ENCODE peak calls at places on chromosomes 6 and 20, in four cellular contexts. W, T, Z and V are unnamed samples. For H3K9me3, the result is how much of the 10 kb centered on the place peaks cover.

GRCh38 chr6:167764215-167764614 is 62.5 kb upstream of the AFDN start:
- DNase-seq in W (no peak), T (no peak), Z (no peak), V (no peak)

GRCh38 chr6:167235005-167235404 is 56.1 kb upstream of the UNC93A start:
- DNase-seq in W (no peak), T (no peak), Z (no peak), V (no peak)

GRCh38 chr20:64102647-64103354 is 4.6 kb downstream of the NPBWR2 start:
- DNase-seq in W (peak), T (peak), Z (peak), V (no peak)

GRCh38 chr20:31573555-31574295 is 31.4 kb upstream of the ID1 start:
- DNase-seq in W (no peak), T (no peak), Z (no peak), V (no peak)

GRCh38 chr6:20172842-20173456 is 39.3 kb downstream of the MBOAT1 start:
- DNase-seq in W (no peak), T (no peak), Z (no peak), V (no peak)

GRCh38 chr6:73180718-73181619 is 44.3 kb downstream of the KHDC1L start:
- DNase-seq in W (no peak), T (peak), Z (no peak), V (peak)

GRCh38 chr20:40945754-40946451 is 82.7 kb upstream of the TOP1 start:
- DNase-seq in W (no peak), T (peak), Z (peak), V (peak)

GRCh38 chr20:12133553-12133952 is 215.9 kb downstream of the BTBD3 start:
- DNase-seq in W (no peak), T (no peak), Z (no peak), V (no peak)

GRCh38 chr20:1434571-1435336 is 31.9 kb downstream of the NSFL1C start:
- DNase-seq in W (no peak), T (no peak), Z (peak), V (peak)

GRCh38 chr6:75532521-75532920 is 38.9 kb upstream of the FILIP1 start:
- DNase-seq in W (no peak), T (no peak), Z (no peak), V (no peak)

GRCh38 chr6:67287566-67287965 is 1347.5 kb upstream of the ADGRB3 start:
- DNase-seq in W (no peak), T (no peak), Z (no peak), V (no peak)

GRCh38 chr20:6765469-6766058 is 1.9 kb upstream of the BMP2 start:
- DNase-seq in W (no peak), T (no peak), Z (no peak), V (no peak)

GRCh38 chr6:161138545-161139303 is 135.1 kb downstream of the AGPAT4 start:
- DNase-seq in W (no peak), T (no peak), Z (no peak), V (no peak)

GRCh38 chr20:57071283-57071701 is 195.1 kb downstream of the BMP7 start:
- DNase-seq in W (no peak), T (no peak), Z (no peak), V (no peak)

GRCh38 chr6:33689879-33690278 is 21.6 kb downstream of the UQCC2 start:
- DNase-seq in W (no peak), T (no peak), Z (no peak), V (no peak)

GRCh38 chr6:50823130-50823920 is 4.7 kb downstream of the TFAP2B start:
- DNase-seq in W (no peak), T (peak), Z (no peak), V (no peak)

GRCh38 chr6:21886601-21887091 is 293.1 kb downstream of the SOX4 start:
- DNase-seq in W (no peak), T (no peak), Z (no peak), V (peak)

GRCh38 chr6:21883528-21883927 is 290.0 kb downstream of the SOX4 start:
- DNase-seq in W (no peak), T (no peak), Z (no peak), V (no peak)

GRCh38 chr6:21883929-21884328 is 290.4 kb downstream of the SOX4 start:
- DNase-seq in W (no peak), T (no peak), Z (no peak), V (no peak)

GRCh38 chr6:21885532-21886089 is 292.1 kb downstream of the SOX4 start:
- DNase-seq in W (no peak), T (peak), Z (peak), V (peak)

DNA sequence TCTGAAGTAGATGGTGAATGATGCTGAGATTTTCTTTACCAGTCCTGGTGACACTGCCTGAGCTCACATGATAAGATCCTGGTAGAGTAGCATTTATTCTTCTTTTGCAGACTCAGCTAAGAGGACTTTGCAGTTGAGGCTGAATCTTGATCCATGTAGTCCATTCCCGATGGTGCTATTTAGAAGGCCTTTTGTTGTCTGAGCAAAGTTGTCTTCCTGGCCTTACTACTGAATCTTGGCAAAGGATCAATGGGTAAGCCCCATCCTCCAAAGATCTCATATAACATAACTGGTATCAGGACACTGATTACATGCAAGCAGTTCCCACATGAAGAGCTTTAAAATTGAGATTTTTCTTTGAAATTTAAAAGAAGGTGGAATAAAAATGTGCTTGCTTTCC is 291.6 kb downstream of the SOX4 start:
- DNase-seq in W (no peak), T (no peak), Z (no peak), V (no peak)
- H3K9me3 ChIP-seq in W (under half), T (under half), Z (under half), V (under half)

GRCh38 chr6:3847521-3847920 is 1.7 kb upstream of the FAM50B start:
- DNase-seq in W (no peak), T (no peak), Z (no peak), V (no peak)

GRCh38 chr6:3849681-3850450 is 693 bp downstream of the FAM50B start:
- DNase-seq in W (peak), T (peak), Z (peak), V (no peak)

GRCh38 chr6:3848925-3849605 is at the start of gene FAM50B:
- DNase-seq in W (peak), T (peak), Z (peak), V (no peak)

GRCh38 chr6:3850451-3851203 is 1.5 kb downstream of the FAM50B start:
- DNase-seq in W (no peak), T (peak), Z (no peak), V (no peak)

GRCh38 chr6:3848380-3848779 is 793 bp upstream of the FAM50B start:
- DNase-seq in W (no peak), T (no peak), Z (no peak), V (no peak)
- H3K4me3 ChIP-seq in W (peak), T (no peak), Z (no peak), V (no peak)

GRCh38 chr6:140192018-140192417 is 817.6 kb upstream of the CITED2 start:
- DNase-seq in W (no peak), T (no peak), Z (no peak), V (no peak)
- H3K9me3 ChIP-seq in W (under half), T (under half), Z (under half), V (under half)

DNA sequence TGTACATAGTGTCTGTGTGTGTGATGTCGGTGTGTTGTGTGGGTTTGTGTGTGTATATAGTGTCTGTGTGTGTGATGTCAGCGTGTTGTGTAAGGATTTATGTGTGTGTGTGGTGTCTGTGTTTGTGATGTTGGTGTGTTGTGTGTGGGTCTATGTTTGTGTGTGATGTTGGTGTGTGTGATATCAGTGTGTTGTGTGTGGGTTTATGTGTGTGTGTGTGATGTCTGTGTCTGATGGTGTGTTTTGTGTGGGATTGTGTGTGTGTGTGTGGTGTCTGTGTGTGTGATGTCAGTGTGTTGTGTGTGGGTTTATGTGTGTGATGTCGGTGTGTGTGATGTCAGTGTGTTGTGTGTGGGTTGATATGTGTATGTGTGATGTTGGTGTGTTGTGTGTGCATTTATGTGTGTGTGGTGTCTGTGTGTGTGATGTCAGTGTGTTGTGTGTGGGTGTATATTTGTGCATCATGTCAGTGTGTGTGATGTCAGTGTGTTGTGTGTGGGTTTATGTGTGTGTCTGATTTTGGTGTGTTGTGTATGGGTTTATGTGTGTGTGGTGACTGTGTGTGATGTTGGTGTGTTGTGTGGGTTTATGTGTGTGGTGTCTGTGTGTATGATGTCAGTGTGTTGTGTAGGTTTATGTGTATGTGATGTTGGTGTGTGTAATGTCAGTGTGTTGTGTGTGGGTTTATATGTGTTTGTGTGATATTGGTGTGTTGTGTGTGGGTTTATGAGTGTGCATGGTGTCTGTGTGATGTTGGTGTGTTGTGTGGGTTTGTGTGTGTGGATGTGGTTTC is 102.4 kb upstream of the CD93 start:
- DNase-seq in W (no peak), T (no peak), Z (no peak), V (no peak)
- H3K4me3 ChIP-seq in W (no peak), T (no peak), Z (no peak), V (no peak)

DNA sequence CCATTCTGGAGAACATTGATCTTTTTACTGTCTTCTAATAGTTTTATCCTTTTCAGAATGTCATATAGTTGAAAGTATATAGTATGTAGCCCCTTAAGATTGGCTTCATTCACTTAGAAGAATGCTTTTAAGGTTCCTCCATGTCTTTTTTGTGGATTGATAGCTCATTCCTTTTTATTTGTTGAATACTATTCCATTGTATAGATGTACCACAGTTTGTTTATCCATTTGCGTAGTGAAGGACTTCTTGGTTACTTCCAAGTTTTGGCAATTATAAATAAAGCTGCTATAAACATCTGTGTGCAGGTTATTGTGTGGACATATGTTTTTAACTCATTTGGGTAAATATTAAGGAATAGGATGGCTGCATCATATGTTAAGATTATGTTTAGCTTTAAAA is 27.8 kb downstream of the ABT1 start:
- DNase-seq in W (no peak), T (no peak), Z (no peak), V (no peak)
- H3K9me3 ChIP-seq in W (under half), T (under half), Z (under half), V (under half)